ENCODE peak calls at places on chromosomes 7 and 10, in seven cellular contexts. F is heart left ventricle, I is tibial nerve, D is IMR-90, J is breast epithelium, C is adrenal gland, E is A549. W is an unnamed sample.

GRCh38 chr10:99487125-99487524 is 45.6 kb upstream of the NKX2-3 start:
- DNase-seq in F (no peak), I (no peak), D (no peak), J (no peak), C (no peak), E (no peak), W (no peak)

GRCh38 chr10:4990217-4990616 is 13.4 kb downstream of the AKR1C2 start:
- DNase-seq in F (no peak), I (no peak), D (no peak), J (no peak), C (no peak), E (no peak), W (no peak)

GRCh38 chr7:142516038-142516501 is 233.2 kb upstream of the PRSS1 start:
- DNase-seq in F (no peak), I (no peak), D (peak), J (no peak), C (no peak), E (peak), W (peak)

GRCh38 chr10:116880716-116881440 is 31.6 kb downstream of the ENO4 start:
- DNase-seq in F (no peak), I (no peak), D (no peak), J (no peak), C (no peak), E (no peak), W (no peak)

GRCh38 chr7:101567231-101567630 is 61.9 kb downstream of the MYL10 start:
- DNase-seq in F (no peak), I (no peak), D (no peak), J (no peak), C (no peak), E (no peak), W (no peak)

GRCh38 chr7:134720091-134720935 is 59.1 kb upstream of the CALD1 start:
- DNase-seq in F (no peak), I (no peak), D (peak), J (no peak), C (no peak), E (no peak), W (no peak)

GRCh38 chr10:127337801-127338200 is 141.4 kb upstream of the INSYN2A start:
- DNase-seq in F (no peak), I (no peak), D (no peak), J (no peak), C (no peak), E (no peak), W (no peak)

GRCh38 chr10:46555713-46556514 is 544 bp downstream of the GPRIN2 start:
- DNase-seq in F (peak), I (peak), D (no peak), J (peak), C (peak), E (peak), W (peak)

GRCh38 chr10:72503241-72503640 is 122.6 kb downstream of the MICU1 start:
- DNase-seq in F (no peak), I (no peak), D (peak), J (no peak), C (peak), E (no peak), W (no peak)

GRCh38 chr10:75245354-75246001 is 9.7 kb upstream of the COMTD1 start:
- DNase-seq in F (no peak), I (no peak), D (no peak), J (no peak), C (no peak), E (peak), W (peak)

GRCh38 chr10:34679177-34679576 is 135.9 kb downstream of the PARD3 start:
- DNase-seq in F (no peak), I (no peak), D (no peak), J (no peak), C (no peak), E (no peak), W (no peak)

GRCh38 chr7:151175047-151175792 is 7.7 kb upstream of the GBX1 start:
- DNase-seq in F (no peak), I (no peak), D (no peak), J (no peak), C (no peak), E (no peak), W (no peak)

GRCh38 chr7:80480566-80480965 is 31.3 kb downstream of the GNAT3 start:
- DNase-seq in F (no peak), I (no peak), D (peak), J (no peak), C (no peak), E (no peak), W (no peak)

GRCh38 chr7:20408467-20408826 is 77.7 kb downstream of the ITGB8 start:
- DNase-seq in F (peak), I (no peak), D (peak), J (no peak), C (no peak), E (no peak), W (peak)

GRCh38 chr7:106284516-106285050 is at the start of gene NAMPT:
- DNase-seq in F (peak), I (peak), D (no peak), J (peak), C (peak), E (no peak), W (no peak)
- TF ChIP-seq POLR2A in F (no peak), I (peak), D (peak), J (peak), C (peak), E (peak), W (peak)

GRCh38 chr7:129952164-129952652 is 552 bp downstream of the UBE2H start:
- DNase-seq in F (peak), I (no peak), D (no peak), J (peak), C (peak), E (peak), W (peak)

GRCh38 chr7:129959480-129960332 is 6.9 kb upstream of the UBE2H start:
- DNase-seq in F (no peak), I (no peak), D (no peak), J (no peak), C (no peak), E (peak), W (no peak)

GRCh38 chr7:129958643-129959479 is 6.1 kb upstream of the UBE2H start:
- DNase-seq in F (peak), I (no peak), D (peak), J (no peak), C (peak), E (peak), W (peak)

GRCh38 chr7:129952653-129953560 is at the start of gene UBE2H:
- DNase-seq in F (peak), I (peak), D (peak), J (peak), C (peak), E (peak), W (peak)

DNA sequence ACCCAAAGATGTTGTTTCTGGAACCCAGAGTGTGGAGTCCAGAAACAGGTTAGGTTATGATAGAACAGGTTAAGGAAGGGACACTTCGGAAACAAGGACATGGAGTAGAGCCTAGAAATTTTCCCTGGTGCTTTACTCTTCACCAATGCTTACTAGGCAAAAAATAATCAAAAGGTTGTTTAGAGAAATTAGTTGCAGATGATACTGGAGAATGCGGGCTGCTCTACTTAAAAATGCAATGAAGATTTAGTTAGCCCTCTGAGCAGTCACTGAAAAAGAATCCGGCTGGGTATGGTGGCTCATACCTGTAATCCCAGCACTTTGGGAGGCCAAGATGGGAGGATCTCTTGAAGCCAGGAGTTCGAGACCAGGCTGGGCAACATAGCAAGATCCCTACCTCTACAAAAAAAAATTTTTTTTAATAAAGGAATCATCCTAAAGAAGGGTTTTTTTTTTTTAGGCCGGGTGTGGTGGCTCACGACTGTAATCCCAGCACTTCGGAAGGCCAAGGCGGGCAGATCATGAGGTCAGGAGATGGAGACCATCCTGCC is 3.3 kb upstream of the UBE2H start:
- DNase-seq in F (no peak), I (no peak), D (no peak), J (no peak), C (peak), E (no peak), W (no peak)
- H3K27ac ChIP-seq in F (no peak), I (no peak), D (no peak), J (no peak), C (no peak), E (peak), W (no peak)

GRCh38 chr7:87127019-87127418 is 25.2 kb upstream of the DMTF1 start:
- DNase-seq in F (no peak), I (no peak), D (no peak), J (no peak), C (no peak), E (no peak), W (no peak)

GRCh38 chr7:87128883-87129282 is 23.4 kb upstream of the DMTF1 start:
- DNase-seq in F (no peak), I (no peak), D (no peak), J (no peak), C (no peak), E (no peak), W (no peak)

GRCh38 chr7:87129836-87130235 is 22.4 kb upstream of the DMTF1 start:
- DNase-seq in F (no peak), I (no peak), D (no peak), J (no peak), C (no peak), E (no peak), W (no peak)

GRCh38 chr7:87129332-87129731 is 22.9 kb upstream of the DMTF1 start:
- DNase-seq in F (no peak), I (no peak), D (no peak), J (no peak), C (no peak), E (no peak), W (no peak)

GRCh38 chr7:87131806-87132205 is 20.4 kb upstream of the DMTF1 start:
- DNase-seq in F (no peak), I (no peak), D (no peak), J (no peak), C (no peak), E (no peak), W (no peak)
- H3K4me3 ChIP-seq in F (no peak), I (no peak), D (no peak), J (no peak), C (no peak), E (no peak), W (no peak)

DNA sequence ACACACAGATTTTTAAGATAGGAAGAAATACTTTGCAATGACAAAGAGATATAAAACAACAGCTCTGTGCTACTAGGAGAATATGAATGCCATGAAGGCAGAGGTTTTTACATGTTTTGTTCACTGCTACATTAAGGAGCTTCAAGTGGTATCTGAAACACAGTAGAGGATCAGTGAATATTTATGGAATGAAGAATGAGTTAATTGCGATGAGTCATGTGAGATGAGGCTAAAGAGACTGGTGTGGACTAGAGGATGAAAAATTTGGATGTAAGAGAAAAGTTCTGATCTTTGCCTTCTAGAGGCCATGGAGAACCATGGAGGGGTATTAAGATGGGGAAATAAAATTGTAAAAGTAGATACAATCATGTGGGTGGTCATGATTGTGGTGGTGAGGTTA is 434.2 kb downstream of the PHTF2 start:
- DNase-seq in F (no peak), I (no peak), D (peak), J (no peak), C (no peak), E (no peak), W (no peak)
- TF ChIP-seq POLR2A in F (no peak), I (no peak), D (no peak), J (no peak), C (no peak), E (no peak), W (no peak)

GRCh38 chr7:71517940-71518339 is 386.0 kb downstream of the GALNT17 start:
- DNase-seq in F (no peak), I (no peak), D (no peak), J (no peak), C (no peak), E (no peak), W (no peak)

GRCh38 chr7:71518880-71519279 is 386.9 kb downstream of the GALNT17 start:
- DNase-seq in F (no peak), I (no peak), D (no peak), J (no peak), C (no peak), E (no peak), W (no peak)

GRCh38 chr7:71521506-71521905 is 389.6 kb downstream of the GALNT17 start:
- DNase-seq in F (no peak), I (no peak), D (no peak), J (no peak), C (peak), E (no peak), W (no peak)
- H3K27ac ChIP-seq in F (no peak), I (no peak), D (no peak), J (no peak), C (no peak), E (no peak), W (no peak)

GRCh38 chr7:6536262-6536770 is 14.9 kb downstream of the GRID2IP start:
- DNase-seq in F (no peak), I (no peak), D (no peak), J (no peak), C (no peak), E (no peak), W (no peak)
- H3K4me3 ChIP-seq in F (peak), I (no peak), D (no peak), J (peak), C (no peak), E (peak), W (no peak)

DNA sequence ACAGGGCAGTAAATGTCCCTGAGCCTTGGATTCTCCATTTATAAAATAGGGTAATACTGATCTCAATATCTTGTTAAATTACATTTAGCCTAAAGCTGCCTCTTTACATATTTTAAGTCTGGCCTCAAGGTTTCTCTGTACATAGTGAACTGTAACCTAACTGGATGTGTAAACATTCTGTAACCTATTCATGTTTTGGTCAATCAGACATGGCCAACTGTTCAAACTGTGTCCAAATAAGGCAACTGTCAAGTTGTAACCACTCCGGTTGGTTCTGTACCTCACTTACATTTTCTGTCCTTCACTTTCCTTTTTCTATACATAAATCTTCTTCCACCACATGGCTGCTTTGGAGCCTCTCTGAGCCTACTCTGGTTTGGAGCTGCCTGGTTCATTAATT is 107.1 kb upstream of the ITGB1 start:
- DNase-seq in F (no peak), I (no peak), D (no peak), J (no peak), C (no peak), E (no peak), W (no peak)
- TF ChIP-seq POLR2A in F (no peak), I (no peak), D (no peak), J (no peak), C (no peak), E (no peak), W (no peak)